ENCODE peak calls at places on chromosomes 7 and 10, in eight cellular contexts. K is colonic mucosa, D is lower leg skin, E is keratinocyte, X is fibroblast of lung, R is AG04449, W is brain microvascular endothelial cell, U is cardiac fibroblast. G is an unnamed sample.

GRCh38 chr7:82183633-82184032 is 259.9 kb downstream of the CACNA2D1 start:
- DNase-seq in E (peak; percentile 13), K (no peak), W (peak; percentile 79), X (peak; percentile 52), D (no peak), U (peak; percentile 57), R (no peak), G (no peak)

GRCh38 chr7:131625817-131626372 is 69.5 kb upstream of the PODXL start:
- DNase-seq in R (peak; percentile 38), U (no peak), D (no peak), W (peak; percentile 82), X (peak; percentile 18), E (peak; percentile 66), K (no peak), G (no peak)

GRCh38 chr10:105974803-105975456 is 1189.6 kb downstream of the SORCS1 start:
- DNase-seq in K (no peak), U (peak; percentile 55), X (peak; percentile 2), W (no peak), D (no peak), E (no peak), R (no peak), G (no peak)

GRCh38 chr7:130566168-130566897 is 74.4 kb downstream of the MEST start:
- DNase-seq in X (peak; percentile 62), K (no peak), U (peak; percentile 98), D (no peak), R (no peak), E (no peak), W (peak; percentile 94), G (peak; percentile 4)

GRCh38 chr10:19921300-19922140 is 105.3 kb downstream of the PLXDC2 start:
- DNase-seq in W (peak; percentile 72), K (no peak), U (peak; percentile 84), E (no peak), X (peak; percentile 70), D (no peak), R (no peak), G (peak; percentile 88)

GRCh38 chr10:11631890-11632587 is 20.6 kb upstream of the USP6NL start:
- DNase-seq in X (no peak), U (no peak), E (no peak), W (no peak), D (no peak), R (no peak), K (no peak), G (no peak)

GRCh38 chr7:151405588-151405987 is 4.2 kb downstream of the WDR86 start:
- DNase-seq in R (no peak), K (no peak), X (no peak), E (no peak), D (no peak), U (no peak), W (no peak), G (no peak)

GRCh38 chr7:55452967-55453366 is 87.8 kb downstream of the LANCL2 start:
- DNase-seq in X (no peak), U (no peak), W (no peak), K (no peak), E (no peak), D (no peak), R (no peak), G (no peak)

GRCh38 chr10:12535656-12536055 is 186.3 kb downstream of the CAMK1D start:
- DNase-seq in R (no peak), K (no peak), U (no peak), D (peak; percentile 8), E (no peak), W (peak; percentile 32), X (no peak), G (no peak)

GRCh38 chr7:131105803-131106680 is 221.6 kb upstream of the MKLN1 start:
- DNase-seq in W (peak; percentile 56), K (peak; percentile 87), R (no peak), X (peak; percentile 68), D (peak; percentile 96), E (no peak), U (peak; percentile 88), G (no peak)

GRCh38 chr7:36942558-36943354 is 218.5 kb upstream of the AOAH start:
- DNase-seq in E (no peak), U (no peak), X (no peak), R (no peak), D (no peak), K (no peak), W (no peak), G (no peak)

GRCh38 chr10:96025566-96025965 is 17.8 kb upstream of the CCNJ start:
- DNase-seq in D (no peak), E (no peak), R (no peak), X (peak; percentile 2), K (no peak), U (peak; percentile 3), W (peak; percentile 28), G (no peak)

GRCh38 chr10:52115823-52116222 is 198.3 kb upstream of the DKK1 start:
- DNase-seq in X (peak; percentile 22), W (peak; percentile 76), R (no peak), E (no peak), K (no peak), D (no peak), U (no peak), G (no peak)

GRCh38 chr7:20779041-20779440 is 7.6 kb downstream of the SP8 start:
- DNase-seq in K (no peak), W (no peak), D (peak; percentile 64), U (no peak), X (no peak), R (no peak), E (no peak), G (no peak)

GRCh38 chr7:20776942-20777341 is 9.7 kb downstream of the SP8 start:
- DNase-seq in E (no peak), R (no peak), U (no peak), W (no peak), D (peak; percentile 23), X (no peak), K (no peak), G (no peak)

GRCh38 chr7:20776214-20776875 is 10.3 kb downstream of the SP8 start:
- DNase-seq in D (peak; percentile 77), R (no peak), K (no peak), E (no peak), W (no peak), U (no peak), X (no peak), G (no peak)

GRCh38 chr7:20777377-20778062 is 9.2 kb downstream of the SP8 start:
- DNase-seq in E (no peak), X (no peak), W (no peak), D (peak; percentile 83), U (no peak), R (no peak), K (no peak), G (no peak)

GRCh38 chr7:20778063-20778721 is 8.5 kb downstream of the SP8 start:
- DNase-seq in R (no peak), K (peak; percentile 36), U (peak; percentile 25), D (peak; percentile 82), W (no peak), X (no peak), E (no peak), G (no peak)
- TF ChIP-seq CTCF in R (peak; percentile 63), K (peak; percentile 48), U (peak; percentile 28), D (no peak), W (peak; percentile 58), X (peak; percentile 49), E (peak; percentile 83), G (peak; percentile 64)

GRCh38 chr10:28721318-28721717 is 44.0 kb downstream of the BAMBI start:
- DNase-seq in K (no peak), U (no peak), E (no peak), X (no peak), W (no peak), D (no peak), R (no peak), G (no peak)
- H3K4me3 ChIP-seq in K (no peak overlapping the region), U (no peak overlapping the region), E (no peak overlapping the region), X (no peak overlapping the region), W (no peak overlapping the region), D (no peak overlapping the region), R (no peak overlapping the region), G (no peak overlapping the region)

GRCh38 chr10:3452234-3452633 is 279.7 kb upstream of the PITRM1 start:
- DNase-seq in E (no peak), U (peak; percentile 95), W (peak; percentile 95), D (no peak), K (peak; percentile 15), X (peak; percentile 98), R (peak; percentile 86), G (peak; percentile 100)
- TF ChIP-seq CTCF in E (peak; percentile 18), U (peak; percentile 59), W (peak; percentile 71), D (no peak), K (no peak), X (peak; percentile 73), R (peak; percentile 48), G (peak; percentile 66)

DNA sequence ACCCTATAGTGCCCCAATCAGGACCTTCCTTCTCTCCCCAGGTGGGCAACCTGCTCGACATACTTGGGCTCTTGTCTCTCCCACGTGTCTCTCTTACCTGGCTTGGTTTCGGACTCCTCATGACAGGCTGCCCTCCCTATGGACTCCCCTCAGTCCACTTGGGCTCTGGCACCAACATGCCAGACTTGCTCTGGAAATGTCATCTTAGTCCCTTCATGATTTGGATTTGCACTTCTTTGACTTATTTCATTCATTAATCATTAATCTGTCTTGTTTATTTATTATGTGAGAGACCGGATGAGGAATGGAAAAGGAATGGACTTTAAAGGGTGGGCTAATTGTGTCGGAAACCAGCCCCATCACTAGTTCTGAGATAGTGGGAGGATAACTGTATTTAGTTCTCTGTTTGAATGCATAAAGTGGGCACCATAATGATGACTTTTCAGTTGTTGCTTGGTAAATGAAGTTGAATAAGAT is 108.0 kb downstream of the SND1 start:
- DNase-seq in D (no peak), K (no peak), W (no peak), U (no peak), E (no peak), X (no peak), R (no peak), G (no peak)
- H3K4me3 ChIP-seq in D (no peak overlapping the region), K (no peak overlapping the region), W (no peak overlapping the region), U (no peak overlapping the region), E (no peak overlapping the region), X (no peak overlapping the region), R (no peak overlapping the region), G (no peak overlapping the region)

GRCh38 chr7:22109761-22110160 is 164.1 kb upstream of the CDCA7L start:
- DNase-seq in R (no peak), E (peak; percentile 11), K (peak; percentile 44), W (peak; percentile 9), X (peak; percentile 44), D (peak; percentile 85), U (peak; percentile 42), G (no peak)
- TF ChIP-seq CTCF in R (no peak), E (peak; percentile 55), K (no peak), W (peak; percentile 65), X (peak; percentile 51), D (no peak), U (peak; percentile 59), G (peak; percentile 40)

DNA sequence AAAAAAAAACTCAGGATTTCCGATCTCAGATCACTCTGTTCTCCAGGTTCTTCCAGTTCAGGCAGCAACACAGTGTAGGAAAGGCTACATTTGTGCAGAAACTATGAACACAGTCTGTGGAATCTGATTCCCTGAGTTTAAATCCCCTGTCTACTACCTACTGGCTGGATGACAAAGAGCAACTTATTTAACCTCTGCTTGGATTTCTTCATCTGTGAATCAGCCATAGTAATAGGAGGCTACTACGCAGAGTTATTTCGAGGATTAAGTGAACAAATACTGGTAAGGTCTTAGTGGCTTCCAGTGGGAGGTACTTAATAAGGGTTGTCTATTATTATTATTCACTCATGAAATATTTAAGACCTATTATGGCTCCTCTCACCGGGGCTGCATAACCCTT is 44.3 kb upstream of the PDCD4 start:
- DNase-seq in D (no peak), U (peak; percentile 26), E (no peak), K (no peak), X (peak; percentile 12), R (peak; percentile 16), W (no peak), G (peak; percentile 84)
- H3K4me3 ChIP-seq in D (no peak overlapping the region), U (no peak overlapping the region), E (no peak overlapping the region), K (no peak overlapping the region), X (no peak overlapping the region), R (no peak overlapping the region), W (no peak overlapping the region), G (no peak overlapping the region)

GRCh38 chr7:92448185-92448747 is 984 bp downstream of the GATAD1 start:
- DNase-seq in R (no peak), D (peak; percentile 85), K (peak; percentile 75), U (peak; percentile 65), W (peak; percentile 49), X (peak; percentile 63), E (no peak), G (peak; percentile 16)
- TF ChIP-seq CTCF in R (peak; percentile 44), D (no peak), K (peak; percentile 20), U (peak; percentile 46), W (peak; percentile 58), X (peak; percentile 57), E (peak; percentile 31), G (peak; percentile 57)

G was measured in retinal pigment epithelial cell.